ENCODE peak calls at places on chromosome 3, in nine cellular contexts. H is M059J; O is endothelial cell; Q is OCI-LY7; X is mesothelial cell of epicardium; J is right cardiac atrium; L is activated T-cell treated with anti-CD3 and anti-CD28 coated beads, Interleukin-2, amount 50 U/mL, for 72 hours; F is AG04449; C is adrenal gland. D is an unnamed sample.

GRCh38 chr3:100023150-100023549 is 91.2 kb downstream of the FILIP1L start:
- DNase-seq in L (no peak), F (no peak), X (no peak), C (no peak), Q (no peak), J (no peak), H (peak), O (no peak), D (peak)

GRCh38 chr3:98617841-98618240 is 24.4 kb upstream of the CPOX start:
- DNase-seq in L (no peak), Q (no peak), O (no peak), J (no peak), H (no peak), F (no peak), C (no peak), X (no peak), D (no peak)

GRCh38 chr3:151630938-151631417 is 102.7 kb upstream of the AADACL2 start:
- DNase-seq in F (no peak), C (no peak), L (no peak), Q (no peak), J (no peak), O (no peak), X (no peak), H (peak), D (no peak)

GRCh38 chr3:150220791-150221190 is 187.3 kb upstream of the TSC22D2 start:
- DNase-seq in F (no peak), H (no peak), C (no peak), Q (no peak), O (no peak), L (no peak), X (no peak), J (no peak), D (no peak)

GRCh38 chr3:135706758-135707375 is 258.7 kb upstream of the PPP2R3A start:
- DNase-seq in Q (no peak), H (peak), F (no peak), O (no peak), L (no peak), J (no peak), C (peak), X (no peak), D (no peak)

GRCh38 chr3:6216135-6216792 is 644.7 kb upstream of the GRM7 start:
- DNase-seq in J (no peak), L (no peak), C (no peak), O (no peak), X (no peak), H (no peak), Q (no peak), F (no peak), D (no peak)

GRCh38 chr3:76651784-76652183 is 388.1 kb upstream of the ROBO2 start:
- DNase-seq in F (no peak), C (no peak), L (no peak), X (no peak), Q (no peak), H (no peak), J (no peak), O (no peak), D (no peak)

GRCh38 chr3:144142151-144142855 is 170.7 kb downstream of the DIPK2A start:
- DNase-seq in H (peak), X (no peak), C (no peak), J (peak), F (peak), O (no peak), L (no peak), Q (no peak), D (no peak)

GRCh38 chr3:4821331-4821730 is 157.9 kb upstream of the BHLHE40 start:
- DNase-seq in X (no peak), Q (no peak), H (peak), J (no peak), L (peak), F (no peak), O (no peak), C (no peak), D (no peak)

GRCh38 chr3:5205165-5205941 is 17.8 kb downstream of the EDEM1 start:
- DNase-seq in L (peak), Q (no peak), X (no peak), H (no peak), O (no peak), F (no peak), J (no peak), C (no peak), D (no peak)

GRCh38 chr3:29447946-29448632 is 167.2 kb downstream of the RBMS3 start:
- DNase-seq in L (no peak), O (no peak), C (no peak), X (no peak), H (no peak), F (no peak), J (no peak), Q (no peak), D (no peak)

GRCh38 chr3:62149539-62149938 is 223.8 kb downstream of the FEZF2 start:
- DNase-seq in H (no peak), C (no peak), L (no peak), Q (no peak), J (no peak), F (no peak), O (no peak), X (no peak), D (no peak)

GRCh38 chr3:52682016-52682415 is 3.7 kb downstream of the PBRM1 start:
- DNase-seq in L (peak), F (peak), J (no peak), Q (no peak), C (peak), O (no peak), X (no peak), H (peak), D (no peak)

GRCh38 chr3:179189764-179190163 is 41.6 kb downstream of the PIK3CA start:
- DNase-seq in F (peak), C (no peak), J (no peak), O (no peak), L (no peak), H (peak), Q (no peak), X (no peak), D (no peak)

GRCh38 chr3:45985532-45986302 is 9.9 kb downstream of the FYCO1 start:
- DNase-seq in Q (no peak), L (no peak), X (no peak), F (no peak), H (no peak), O (no peak), C (no peak), J (peak), D (no peak)

GRCh38 chr3:24690777-24691176 is 196.1 kb upstream of the THRB start:
- DNase-seq in L (no peak), Q (no peak), C (no peak), H (no peak), O (no peak), F (no peak), J (no peak), X (no peak), D (no peak)

GRCh38 chr3:149586871-149587270 is 71.0 kb downstream of the WWTR1 start:
- DNase-seq in L (no peak), H (peak), X (no peak), F (no peak), C (no peak), Q (no peak), J (no peak), O (no peak), D (no peak)

GRCh38 chr3:175073209-175073905 is 214.2 kb downstream of the NAALADL2 start:
- DNase-seq in L (no peak), Q (no peak), J (no peak), O (no peak), X (no peak), C (no peak), F (no peak), H (peak), D (no peak)

GRCh38 chr3:16589867-16590624 is 15.2 kb downstream of the DAZL start:
- DNase-seq in O (no peak), X (no peak), F (no peak), J (no peak), H (no peak), L (peak), Q (peak), C (no peak), D (no peak)

GRCh38 chr3:196970547-196971093 is 2.0 kb upstream of the PIGZ start:
- DNase-seq in L (no peak), F (no peak), J (no peak), H (no peak), Q (no peak), O (no peak), X (no peak), C (no peak), D (no peak)

GRCh38 chr3:38039899-38040261 is 872 bp downstream of the DLEC1 start:
- DNase-seq in H (peak), J (peak), C (peak), O (no peak), X (no peak), L (peak), F (no peak), Q (peak), D (no peak)

GRCh38 chr3:147422934-147423599 is 13.9 kb downstream of the ZIC1 start:
- DNase-seq in F (no peak), H (peak), C (no peak), O (peak), J (no peak), Q (no peak), X (no peak), L (no peak), D (no peak)

GRCh38 chr3:129617381-129618185 is 11.1 kb upstream of the PLXND1 start:
- DNase-seq in Q (no peak), L (no peak), O (no peak), J (peak), X (no peak), C (no peak), F (no peak), H (peak), D (no peak)

GRCh38 chr3:102791641-102792589 is 357.1 kb downstream of the ZPLD1 start:
- DNase-seq in C (no peak), O (no peak), L (no peak), J (no peak), H (peak), F (peak), Q (no peak), X (no peak), D (no peak)

GRCh38 chr3:76638006-76638405 is 401.9 kb upstream of the ROBO2 start:
- DNase-seq in X (no peak), L (no peak), F (no peak), J (no peak), Q (no peak), C (no peak), O (no peak), H (no peak), D (no peak)

GRCh38 chr3:9226326-9226725 is 23.1 kb downstream of the SRGAP3 start:
- DNase-seq in Q (no peak), J (no peak), L (no peak), F (no peak), X (no peak), H (peak), C (peak), O (no peak), D (no peak)

GRCh38 chr3:38634133-38634532 is 15.4 kb downstream of the SCN5A start:
- DNase-seq in X (no peak), H (peak), L (no peak), F (no peak), C (no peak), Q (no peak), J (no peak), O (no peak), D (no peak)

GRCh38 chr3:55750525-55750924 is 263.4 kb upstream of the WNT5A start:
- DNase-seq in L (no peak), X (no peak), Q (no peak), H (peak), J (no peak), O (no peak), C (no peak), F (peak), D (no peak)

GRCh38 chr3:181316481-181316880 is 326.9 kb upstream of the DNAJC19 start:
- DNase-seq in J (no peak), O (peak), L (no peak), X (no peak), Q (peak), C (no peak), H (peak), F (no peak), D (no peak)

GRCh38 chr3:133466531-133467386 is 66.9 kb downstream of the BFSP2 start:
- DNase-seq in Q (peak), F (no peak), O (no peak), L (no peak), H (no peak), C (no peak), X (no peak), J (peak), D (no peak)